ENCODE peak calls at places on chromosomes 12 and 14, in five cellular contexts. T is astrocyte, Q is NCI-H510A treated with DMSO at 0.1 percent for 48 hours, V is fibroblast of lung, B is progenitor cell of endocrine pancreas. Z is an unnamed sample.

GRCh38 chr14:30005114-30005698 is 77.6 kb upstream of the PRKD1 start:
- DNase-seq in B (no peak), T (peak), Q (peak), V (peak), Z (no peak)

GRCh38 chr12:120903382-120903817 is 758 bp downstream of the SPPL3 start:
- DNase-seq in Q (peak), B (peak), V (peak), T (no peak), Z (peak)

GRCh38 chr14:63857467-63858030 is 4.7 kb downstream of the SYNE2 start:
- DNase-seq in V (no peak), B (no peak), T (peak), Q (no peak), Z (no peak)

GRCh38 chr14:69820991-69821390 is 23.9 kb upstream of the SLC10A1 start:
- DNase-seq in V (no peak), B (no peak), Q (no peak), T (no peak), Z (no peak)

GRCh38 chr14:50964683-50965390 is 20.6 kb upstream of the PYGL start:
- DNase-seq in V (peak), B (no peak), T (peak), Q (no peak), Z (no peak)

GRCh38 chr14:64137657-64138290 is 156.4 kb downstream of the ESR2 start:
- DNase-seq in B (no peak), T (no peak), Q (no peak), V (peak), Z (no peak)

GRCh38 chr12:109840349-109841073 is 7.3 kb upstream of the TRPV4 start:
- DNase-seq in Q (peak), V (no peak), B (no peak), T (no peak), Z (no peak)

GRCh38 chr12:103011974-103012763 is 54.7 kb downstream of the ASCL1 start:
- DNase-seq in V (no peak), Q (no peak), B (no peak), T (no peak), Z (no peak)

GRCh38 chr12:47079365-47079893 is at the start of gene PCED1B:
- DNase-seq in V (peak), Q (peak), T (peak), B (peak), Z (peak)

GRCh38 chr12:20283467-20283866 is 84.9 kb upstream of the PDE3A start:
- DNase-seq in B (no peak), Q (no peak), T (no peak), V (no peak), Z (no peak)

GRCh38 chr12:46370792-46371717 is 1.5 kb downstream of the SLC38A2 start:
- DNase-seq in B (peak), V (peak), Q (peak), T (peak), Z (peak)

GRCh38 chr12:28781671-28782652 is 367.1 kb upstream of the FAR2 start:
- DNase-seq in V (no peak), T (no peak), B (no peak), Q (no peak), Z (no peak)

GRCh38 chr14:56005580-56006053 is 112.6 kb upstream of the PELI2 start:
- DNase-seq in V (peak), T (peak), Q (no peak), B (no peak), Z (no peak)

GRCh38 chr14:22433059-22433458 is 156.0 kb downstream of the DAD1 start:
- DNase-seq in V (no peak), T (no peak), Q (no peak), B (no peak), Z (no peak)

GRCh38 chr14:24087004-24087403 is 7.1 kb upstream of the PCK2 start:
- DNase-seq in V (no peak), T (no peak), B (no peak), Q (no peak), Z (no peak)

GRCh38 chr12:123075591-123076171 is 75.2 kb downstream of the PITPNM2 start:
- DNase-seq in Q (peak), T (peak), B (no peak), V (no peak), Z (no peak)

GRCh38 chr12:7782055-7782454 is 7.1 kb upstream of the NANOG start:
- DNase-seq in T (no peak), V (no peak), B (no peak), Q (no peak), Z (no peak)

GRCh38 chr14:74852922-74853530 is 22.9 kb downstream of the PROX2 start:
- DNase-seq in Q (no peak), V (peak), B (no peak), T (peak), Z (no peak)

GRCh38 chr12:117384735-117385134 is 23.3 kb upstream of the NOS1 start:
- DNase-seq in Q (no peak), V (no peak), T (no peak), B (no peak), Z (no peak)

GRCh38 chr12:110739894-110740293 is 2.8 kb downstream of the PPP1CC start:
- DNase-seq in B (no peak), Q (no peak), V (no peak), T (no peak), Z (no peak)

GRCh38 chr12:3777206-3777809 is 24.4 kb upstream of the CRACR2A start:
- DNase-seq in V (peak), Q (peak), B (no peak), T (peak), Z (no peak)

GRCh38 chr14:71497645-71498086 is 434.6 kb upstream of the RGS6 start:
- DNase-seq in Q (no peak), B (no peak), T (peak), V (peak), Z (no peak)

GRCh38 chr12:43882578-43883178 is 46.8 kb downstream of the TMEM117 start:
- DNase-seq in Q (peak), B (no peak), T (peak), V (peak), Z (no peak)